ENCODE peak calls at places on chromosomes 3 and 15, in six cellular contexts. R, T, M, Q, I and O are unnamed samples.

GRCh38 chr15:96218623-96219465 is 111.7 kb upstream of the NR2F2 start:
- DNase-seq in R (no peak), M (no peak), T (no peak), Q (no peak), I (no peak), O (no peak)

GRCh38 chr15:45205192-45205591 is 17.4 kb upstream of the SHF start:
- DNase-seq in T (peak), Q (peak), R (peak), I (peak), M (no peak), O (peak)

GRCh38 chr3:23916152-23916885 is 471 bp downstream of the NKIRAS1 start:
- DNase-seq in R (no peak), Q (no peak), T (no peak), M (peak), I (no peak), O (no peak)

GRCh38 chr3:112053229-112053628 is 18.7 kb downstream of the TMPRSS7 start:
- DNase-seq in T (no peak), M (no peak), R (no peak), I (no peak), Q (no peak), O (no peak)

GRCh38 chr3:126517291-126517951 is at the start of gene UROC1:
- DNase-seq in R (no peak), Q (no peak), I (no peak), M (no peak), T (no peak), O (no peak)

GRCh38 chr15:66401130-66402021 is 14.7 kb downstream of the MAP2K1 start:
- DNase-seq in T (no peak), Q (no peak), M (no peak), I (no peak), R (no peak), O (peak)

GRCh38 chr3:142095866-142096265 is 53.5 kb downstream of the TFDP2 start:
- DNase-seq in I (no peak), T (no peak), M (no peak), R (no peak), Q (no peak), O (peak)

GRCh38 chr3:188559069-188559410 is 405.1 kb downstream of the LPP start:
- DNase-seq in T (no peak), R (no peak), I (no peak), Q (no peak), M (no peak), O (no peak)

GRCh38 chr15:57356636-57357035 is 19.7 kb upstream of the CGNL1 start:
- DNase-seq in I (no peak), Q (no peak), T (no peak), M (no peak), R (no peak), O (no peak)

GRCh38 chr3:143375698-143376097 is 256.1 kb downstream of the CHST2 start:
- DNase-seq in Q (no peak), R (no peak), M (no peak), T (no peak), I (no peak), O (no peak)

GRCh38 chr3:10317311-10317960 is 3.5 kb downstream of the SEC13 start:
- DNase-seq in R (no peak), Q (no peak), T (no peak), M (no peak), I (no peak), O (no peak)

GRCh38 chr3:8817486-8817885 is 48.1 kb upstream of the OXTR start:
- DNase-seq in I (no peak), Q (no peak), R (no peak), M (no peak), T (no peak), O (no peak)

GRCh38 chr15:40743921-40744809 is 10.9 kb downstream of the RMDN3 start:
- DNase-seq in T (peak), M (no peak), R (peak), I (no peak), Q (no peak), O (no peak)

GRCh38 chr3:96101013-96101412 is 713.4 kb upstream of the EPHA6 start:
- DNase-seq in M (no peak), R (no peak), Q (no peak), T (no peak), I (no peak), O (no peak)

GRCh38 chr3:57164606-57165573 is at the start of gene IL17RD:
- DNase-seq in T (peak), I (peak), Q (peak), R (peak), M (peak), O (peak)

GRCh38 chr15:90892498-90893174 is 8.3 kb downstream of the FES start:
- DNase-seq in I (no peak), M (no peak), Q (no peak), T (no peak), R (no peak), O (no peak)

GRCh38 chr3:185423178-185423577 is 60.2 kb downstream of the MAP3K13 start:
- DNase-seq in Q (peak), R (peak), M (no peak), I (no peak), T (no peak), O (peak)

GRCh38 chr3:100039075-100039474 is 75.2 kb downstream of the FILIP1L start:
- DNase-seq in R (no peak), M (no peak), I (no peak), Q (no peak), T (no peak), O (no peak)

GRCh38 chr15:75104804-75105557 is 81.6 kb downstream of the PPCDC start:
- DNase-seq in I (peak), Q (peak), T (peak), R (peak), M (no peak), O (peak)

GRCh38 chr3:152267831-152268500 is 763 bp upstream of the MBNL1 start:
- DNase-seq in I (no peak), M (no peak), R (peak), T (no peak), Q (no peak), O (no peak)

GRCh38 chr15:49847937-49848823 is 227.3 kb downstream of the DTWD1 start:
- DNase-seq in R (no peak), Q (no peak), I (no peak), M (no peak), T (no peak), O (no peak)

GRCh38 chr3:11671648-11672100 is 28.0 kb upstream of the VGLL4 start:
- DNase-seq in Q (peak), M (no peak), I (no peak), R (peak), T (no peak), O (peak)

GRCh38 chr15:65550681-65551098 is 20.4 kb downstream of the HACD3 start:
- DNase-seq in Q (no peak), R (peak), T (no peak), M (no peak), I (no peak), O (no peak)

GRCh38 chr3:112629425-112629824 is 11.5 kb downstream of the CCDC80 start:
- DNase-seq in Q (no peak), R (peak), M (no peak), T (peak), I (no peak), O (no peak)

GRCh38 chr3:55690746-55691540 is 203.8 kb upstream of the WNT5A start:
- DNase-seq in T (no peak), Q (peak), I (no peak), M (no peak), R (no peak), O (peak)

GRCh38 chr3:140117111-140117526 is 182.1 kb downstream of the CLSTN2 start:
- DNase-seq in R (no peak), Q (no peak), I (no peak), M (no peak), T (no peak), O (no peak)

GRCh38 chr15:40693904-40694705 is 869 bp upstream of the RAD51 start:
- DNase-seq in R (peak), I (no peak), M (no peak), Q (peak), T (no peak), O (peak)

GRCh38 chr15:85493258-85493657 is 112.9 kb downstream of the AKAP13 start:
- DNase-seq in T (no peak), Q (no peak), I (no peak), R (no peak), M (no peak), O (no peak)

GRCh38 chr15:36959746-36960145 is 140.6 kb downstream of the MEIS2 start:
- DNase-seq in M (no peak), T (no peak), I (no peak), R (no peak), Q (no peak), O (no peak)

GRCh38 chr3:16104161-16104560 is 70.3 kb upstream of the GALNT15 start:
- DNase-seq in M (no peak), T (no peak), I (no peak), Q (no peak), R (no peak), O (no peak)